ENCODE peak calls at places on chromosome 10, in five cellular contexts. One of them, this sample, is unnamed.

GRCh38 chr10:90480466-90480865 is 377.4 kb downstream of the HTR7 start:
- DNase-seq in upper lobe of left lung: no peak
- DNase-seq in suprapubic skin: no peak
- DNase-seq in stomach: no peak
- DNase-seq in H1: no peak
- DNase-seq in this sample: no peak

GRCh38 chr10:82742478-82742877 is 867.5 kb downstream of the NRG3 start:
- DNase-seq in suprapubic skin: no peak
- DNase-seq in H1: no peak
- DNase-seq in stomach: peak; percentile 34
- DNase-seq in upper lobe of left lung: no peak
- DNase-seq in this sample: no peak

GRCh38 chr10:33009244-33010131 is 51.5 kb upstream of the ITGB1 start:
- DNase-seq in stomach: no peak
- DNase-seq in suprapubic skin: no peak
- DNase-seq in H1: no peak
- DNase-seq in upper lobe of left lung: no peak
- DNase-seq in this sample: no peak

GRCh38 chr10:125165584-125166340 is 5.4 kb upstream of the CTBP2 start:
- DNase-seq in H1: no peak
- DNase-seq in upper lobe of left lung: no peak
- DNase-seq in suprapubic skin: no peak
- DNase-seq in stomach: peak; percentile 11
- DNase-seq in this sample: peak; percentile 9

GRCh38 chr10:24884316-24884715 is 68.1 kb downstream of the PRTFDC1 start:
- DNase-seq in stomach: no peak
- DNase-seq in suprapubic skin: no peak
- DNase-seq in upper lobe of left lung: no peak
- DNase-seq in H1: no peak
- DNase-seq in this sample: no peak

GRCh38 chr10:123134058-123134914 is 1.5 kb upstream of the HMX3 start:
- DNase-seq in suprapubic skin: no peak
- DNase-seq in upper lobe of left lung: peak; percentile 73
- DNase-seq in H1: peak; percentile 64
- DNase-seq in stomach: no peak
- DNase-seq in this sample: no peak

GRCh38 chr10:117546020-117546629 is 3.6 kb downstream of the EMX2 start:
- DNase-seq in upper lobe of left lung: no peak
- DNase-seq in suprapubic skin: no peak
- DNase-seq in stomach: no peak
- DNase-seq in H1: no peak
- DNase-seq in this sample: no peak

GRCh38 chr10:127462643-127463295 is 86.3 kb upstream of the NPS start:
- DNase-seq in H1: no peak
- DNase-seq in stomach: no peak
- DNase-seq in upper lobe of left lung: no peak
- DNase-seq in suprapubic skin: no peak
- DNase-seq in this sample: no peak

GRCh38 chr10:87659571-87660483 is at the start of gene PAPSS2:
- DNase-seq in stomach: peak; percentile 53
- DNase-seq in H1: peak; percentile 82
- DNase-seq in upper lobe of left lung: peak; percentile 92
- DNase-seq in suprapubic skin: peak; percentile 78
- DNase-seq in this sample: peak; percentile 87

GRCh38 chr10:114024876-114025609 is 18.6 kb upstream of the ADRB1 start:
- DNase-seq in stomach: no peak
- DNase-seq in upper lobe of left lung: no peak
- DNase-seq in suprapubic skin: no peak
- DNase-seq in H1: no peak
- DNase-seq in this sample: no peak

GRCh38 chr10:72087969-72088878 is at the start of gene SPOCK2:
- DNase-seq in stomach: no peak
- DNase-seq in suprapubic skin: no peak
- DNase-seq in upper lobe of left lung: peak; percentile 87
- DNase-seq in H1: peak; percentile 70
- DNase-seq in this sample: no peak

GRCh38 chr10:79385804-79386531 is 38.7 kb downstream of the PPIF start:
- DNase-seq in stomach: no peak
- DNase-seq in upper lobe of left lung: peak; percentile 79
- DNase-seq in H1: peak; percentile 76
- DNase-seq in suprapubic skin: peak; percentile 58
- DNase-seq in this sample: peak; percentile 70

GRCh38 chr10:5895804-5896203 is 5.8 kb downstream of the FBH1 start:
- DNase-seq in suprapubic skin: no peak
- DNase-seq in stomach: peak; percentile 10
- DNase-seq in upper lobe of left lung: no peak
- DNase-seq in H1: no peak
- DNase-seq in this sample: no peak

GRCh38 chr10:22620140-22620857 is 94.1 kb downstream of the PIP4K2A start:
- DNase-seq in stomach: peak; percentile 61
- DNase-seq in suprapubic skin: peak; percentile 89
- DNase-seq in H1: no peak
- DNase-seq in upper lobe of left lung: no peak
- DNase-seq in this sample: peak; percentile 77

GRCh38 chr10:45001382-45002148 is 842 bp downstream of the ZNF22 start:
- DNase-seq in stomach: peak; percentile 86
- DNase-seq in upper lobe of left lung: no peak
- DNase-seq in suprapubic skin: peak; percentile 84
- DNase-seq in H1: no peak
- DNase-seq in this sample: peak; percentile 83

GRCh38 chr10:74883428-74883827 is 57.0 kb downstream of the KAT6B start:
- DNase-seq in upper lobe of left lung: no peak
- DNase-seq in stomach: no peak
- DNase-seq in suprapubic skin: no peak
- DNase-seq in H1: no peak
- DNase-seq in this sample: no peak

GRCh38 chr10:23656735-23657134 is 217.9 kb downstream of the OTUD1 start:
- DNase-seq in stomach: no peak
- DNase-seq in H1: no peak
- DNase-seq in suprapubic skin: no peak
- DNase-seq in upper lobe of left lung: no peak
- DNase-seq in this sample: no peak

GRCh38 chr10:53843691-53844362 is 957.2 kb downstream of the PCDH15 start:
- DNase-seq in upper lobe of left lung: no peak
- DNase-seq in suprapubic skin: no peak
- DNase-seq in stomach: no peak
- DNase-seq in H1: no peak
- DNase-seq in this sample: no peak

GRCh38 chr10:102504179-102504975 is 605 bp downstream of the SUFU start:
- DNase-seq in stomach: peak; percentile 26
- DNase-seq in suprapubic skin: peak; percentile 78
- DNase-seq in upper lobe of left lung: peak; percentile 63
- DNase-seq in H1: peak; percentile 80
- DNase-seq in this sample: peak; percentile 74

GRCh38 chr10:127882801-127883459 is 9.8 kb downstream of the CLRN3 start:
- DNase-seq in upper lobe of left lung: no peak
- DNase-seq in stomach: no peak
- DNase-seq in H1: peak; percentile 11
- DNase-seq in suprapubic skin: no peak
- DNase-seq in this sample: no peak

GRCh38 chr10:126049741-126050140 is 153.4 kb downstream of the FANK1 start:
- DNase-seq in H1: no peak
- DNase-seq in suprapubic skin: no peak
- DNase-seq in stomach: no peak
- DNase-seq in upper lobe of left lung: no peak
- DNase-seq in this sample: no peak

GRCh38 chr10:26211781-26212444 is 4.7 kb upstream of the GAD2 start:
- DNase-seq in upper lobe of left lung: peak; percentile 78
- DNase-seq in H1: peak; percentile 73
- DNase-seq in suprapubic skin: no peak
- DNase-seq in stomach: no peak
- DNase-seq in this sample: no peak
- TF ChIP-seq POLR2AphosphoS5 in upper lobe of left lung: no peak
- TF ChIP-seq POLR2AphosphoS5 in H1: no peak
- TF ChIP-seq POLR2AphosphoS5 in suprapubic skin: no peak
- TF ChIP-seq POLR2AphosphoS5 in stomach: no peak
- TF ChIP-seq POLR2AphosphoS5 in this sample: no peak

DNA sequence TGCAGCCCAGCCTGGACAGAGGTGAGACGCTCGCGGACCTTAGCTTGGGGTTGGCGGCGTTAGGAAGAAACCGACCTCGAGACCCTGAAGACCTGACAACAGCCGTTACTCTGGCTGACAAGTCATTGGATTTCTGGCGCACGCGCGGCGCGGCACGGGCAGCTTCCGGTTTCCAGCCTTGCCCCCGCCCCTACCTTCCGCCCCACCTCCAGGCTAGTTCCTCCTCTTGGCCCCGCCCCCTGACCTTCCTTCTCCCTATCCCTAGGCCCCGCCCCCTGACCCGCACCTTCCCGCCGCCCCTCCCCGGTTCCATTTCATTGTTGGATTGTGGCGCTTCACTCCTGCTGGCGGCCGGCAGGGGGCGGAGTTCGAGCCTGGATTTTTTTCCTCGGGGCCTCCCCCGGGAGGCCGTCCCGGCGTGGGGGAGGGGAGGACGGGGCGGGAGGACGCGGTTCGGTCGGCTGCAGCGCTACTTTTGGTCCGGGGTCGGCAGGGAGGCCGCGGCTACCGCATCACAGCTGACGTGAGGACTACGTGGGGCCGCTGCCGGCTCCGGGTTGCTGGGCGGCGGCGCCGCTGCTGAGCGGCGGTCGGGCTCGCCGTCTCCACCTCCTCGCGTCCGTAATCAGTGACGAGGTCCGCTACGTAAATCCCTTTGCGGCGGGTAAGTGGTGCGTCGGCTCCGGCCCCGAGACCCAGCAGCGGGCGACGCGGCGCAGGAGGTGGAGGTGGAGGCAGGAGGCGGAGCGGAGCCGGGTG is at the start of gene CREM:
- DNase-seq in upper lobe of left lung: peak; percentile 99
- DNase-seq in stomach: peak; percentile 100
- DNase-seq in H1: peak; percentile 99
- DNase-seq in suprapubic skin: peak; percentile 100
- DNase-seq in this sample: peak; percentile 100
- TF ChIP-seq EP300 in upper lobe of left lung: peak; percentile 49
- TF ChIP-seq EP300 in stomach: peak; percentile 88
- TF ChIP-seq EP300 in H1: no peak
- TF ChIP-seq EP300 in suprapubic skin: peak; percentile 79
- TF ChIP-seq EP300 in this sample: peak; percentile 76

GRCh38 chr10:132651511-132652029 is 114.0 kb downstream of the INPP5A start:
- DNase-seq in stomach: no peak
- DNase-seq in H1: no peak
- DNase-seq in suprapubic skin: peak; percentile 40
- DNase-seq in upper lobe of left lung: peak; percentile 54
- DNase-seq in this sample: peak; percentile 41
- TF ChIP-seq POLR2AphosphoS5 in stomach: no peak
- TF ChIP-seq POLR2AphosphoS5 in H1: no peak
- TF ChIP-seq POLR2AphosphoS5 in suprapubic skin: no peak
- TF ChIP-seq POLR2AphosphoS5 in upper lobe of left lung: no peak
- TF ChIP-seq POLR2AphosphoS5 in this sample: no peak

DNA sequence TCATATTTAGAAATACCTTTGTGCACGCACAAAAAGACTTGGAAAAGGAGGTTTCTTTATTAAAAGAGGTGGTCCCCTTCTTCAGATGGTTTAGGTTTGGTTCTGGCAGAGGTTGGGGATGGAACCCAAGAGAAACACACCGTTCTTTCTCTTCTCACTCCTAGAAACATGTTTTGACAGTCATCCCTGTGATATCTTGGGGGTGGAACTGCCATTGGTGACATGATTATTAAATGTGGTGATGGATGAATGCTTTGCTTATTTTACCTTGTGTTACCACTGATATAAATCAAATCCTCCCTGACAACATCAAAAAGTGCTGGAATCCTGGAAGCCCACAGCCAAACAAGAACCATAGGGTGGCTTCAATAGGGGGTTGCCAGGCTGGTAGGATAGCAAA is 146.5 kb downstream of the CCDC3 start:
- DNase-seq in suprapubic skin: no peak
- DNase-seq in upper lobe of left lung: no peak
- DNase-seq in stomach: no peak
- DNase-seq in H1: no peak
- DNase-seq in this sample: no peak
- TF ChIP-seq EP300 in suprapubic skin: no peak
- TF ChIP-seq EP300 in upper lobe of left lung: no peak
- TF ChIP-seq EP300 in stomach: no peak
- TF ChIP-seq EP300 in H1: no peak
- TF ChIP-seq EP300 in this sample: no peak

GRCh38 chr10:49187950-49188761 is at the start of gene TMEM273:
- DNase-seq in upper lobe of left lung: peak; percentile 69
- DNase-seq in suprapubic skin: no peak
- DNase-seq in stomach: peak; percentile 49
- DNase-seq in H1: no peak
- DNase-seq in this sample: peak; percentile 85
- TF ChIP-seq POLR2AphosphoS5 in upper lobe of left lung: peak; percentile 66
- TF ChIP-seq POLR2AphosphoS5 in suprapubic skin: no peak
- TF ChIP-seq POLR2AphosphoS5 in stomach: peak; percentile 77
- TF ChIP-seq POLR2AphosphoS5 in H1: no peak
- TF ChIP-seq POLR2AphosphoS5 in this sample: peak; percentile 80

GRCh38 chr10:17001961-17002749 is 127.5 kb downstream of the CUBN start:
- DNase-seq in stomach: no peak
- DNase-seq in suprapubic skin: no peak
- DNase-seq in H1: no peak
- DNase-seq in upper lobe of left lung: no peak
- DNase-seq in this sample: no peak

GRCh38 chr10:17003666-17004065 is 125.9 kb downstream of the CUBN start:
- DNase-seq in stomach: no peak
- DNase-seq in upper lobe of left lung: no peak
- DNase-seq in suprapubic skin: no peak
- DNase-seq in H1: no peak
- DNase-seq in this sample: no peak

GRCh38 chr10:17004801-17005380 is 124.7 kb downstream of the CUBN start:
- DNase-seq in H1: no peak
- DNase-seq in suprapubic skin: no peak
- DNase-seq in stomach: no peak
- DNase-seq in upper lobe of left lung: no peak
- DNase-seq in this sample: no peak

GRCh38 chr10:17001297-17001744 is 128.3 kb downstream of the CUBN start:
- DNase-seq in suprapubic skin: no peak
- DNase-seq in H1: no peak
- DNase-seq in upper lobe of left lung: no peak
- DNase-seq in stomach: no peak
- DNase-seq in this sample: no peak

GRCh38 chr10:17003151-17003550 is 126.5 kb downstream of the CUBN start:
- DNase-seq in stomach: no peak
- DNase-seq in upper lobe of left lung: no peak
- DNase-seq in H1: no peak
- DNase-seq in suprapubic skin: no peak
- DNase-seq in this sample: no peak
- TF ChIP-seq EP300 in stomach: no peak
- TF ChIP-seq EP300 in upper lobe of left lung: no peak
- TF ChIP-seq EP300 in H1: no peak
- TF ChIP-seq EP300 in suprapubic skin: no peak
- TF ChIP-seq EP300 in this sample: no peak

DNA sequence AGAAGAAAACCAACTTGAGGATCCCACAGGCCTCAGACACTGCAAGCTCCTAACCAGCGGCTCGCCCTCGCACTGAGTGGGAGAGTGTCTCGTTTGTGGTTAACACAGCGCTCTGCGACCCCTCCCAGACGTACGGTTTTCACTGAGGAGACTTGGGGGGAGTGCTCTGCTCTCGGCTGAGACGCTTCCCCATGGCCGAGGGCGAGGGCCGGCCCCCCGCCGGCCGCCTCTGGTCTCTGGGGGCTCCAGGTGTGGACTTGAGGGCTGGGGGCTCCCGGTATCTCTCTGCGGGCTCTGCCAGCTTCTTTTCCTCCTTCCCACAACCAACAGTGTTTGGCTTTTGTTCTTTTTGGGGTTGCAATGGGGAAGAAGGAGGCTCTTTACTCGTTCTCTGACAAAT is 118.7 kb downstream of the LARP4B start:
- DNase-seq in H1: no peak
- DNase-seq in suprapubic skin: no peak
- DNase-seq in stomach: no peak
- DNase-seq in upper lobe of left lung: peak; percentile 69
- DNase-seq in this sample: no peak
- TF ChIP-seq POLR2AphosphoS5 in H1: no peak
- TF ChIP-seq POLR2AphosphoS5 in suprapubic skin: no peak
- TF ChIP-seq POLR2AphosphoS5 in stomach: no peak
- TF ChIP-seq POLR2AphosphoS5 in upper lobe of left lung: no peak
- TF ChIP-seq POLR2AphosphoS5 in this sample: no peak

This sample was measured in sigmoid colon.